ENCODE peak calls at places on chromosomes 7 and 10, in four cellular contexts. G, S, R and E are unnamed samples.
A peak's percentile ranks its signal among the peaks of the same experiment; 100 is the strongest.

GRCh38 chr7:30231271-30231670 is 53.1 kb upstream of the ZNRF2 start:
- DNase-seq in G (no peak), R (no peak), S (no peak), E (no peak)

GRCh38 chr10:117609095-117609821 is 66.7 kb downstream of the EMX2 start:
- DNase-seq in R (peak; percentile 87), G (peak; percentile 96), S (peak; percentile 9), E (peak; percentile 96)

GRCh38 chr10:541750-542371 is 147.6 kb downstream of the DIP2C start:
- DNase-seq in G (no peak), S (no peak), R (no peak), E (no peak)

GRCh38 chr10:116784035-116784434 is 41.7 kb upstream of the HSPA12A start:
- DNase-seq in S (no peak), R (no peak), G (no peak), E (no peak)

GRCh38 chr10:82463165-82463564 is 588.2 kb downstream of the NRG3 start:
- DNase-seq in S (no peak), G (no peak), R (no peak), E (no peak)

GRCh38 chr10:115710136-115710535 is 562.9 kb downstream of the GFRA1 start:
- DNase-seq in S (no peak), R (peak; percentile 4), G (no peak), E (peak; percentile 2)

GRCh38 chr10:30231709-30232108 is 117.4 kb downstream of the MTPAP start:
- DNase-seq in S (no peak), G (no peak), R (no peak), E (no peak)

GRCh38 chr7:48111596-48111995 is 22.5 kb downstream of the UPP1 start:
- DNase-seq in R (no peak), S (no peak), G (no peak), E (no peak)

GRCh38 chr7:100157334-100158228 is 942 bp downstream of the TRAPPC14 start:
- DNase-seq in G (no peak), R (peak; percentile 74), S (no peak), E (peak; percentile 74)

GRCh38 chr7:32957326-32958045 is at the start of gene FKBP9:
- DNase-seq in G (peak; percentile 71), S (no peak), R (peak; percentile 83), E (peak; percentile 95)